ENCODE peak calls at places on chromosomes 11 and 22, in nine cellular contexts. H is EH; I is T-helper 9 cell; B is Daoy; N is astrocyte of the spinal cord; V is astrocyte of the cerebellum; X is activated naive CD8-positive, alpha-beta T cell treated with anti-CD3 and anti-CD28 coated beads, Interleukin-2, amount 50 U/mL, for 24 hours; Z is NCI-H2081; K is memory B cell. R is an unnamed sample.

GRCh38 chr11:40134820-40135219 is 1324.6 kb downstream of the LRRC4C start:
- DNase-seq in Z (no peak), H (no peak), X (no peak), B (no peak), N (no peak), I (no peak), K (no peak), V (no peak), R (no peak)

GRCh38 chr11:122804796-122805195 is 33.5 kb upstream of the CRTAM start:
- DNase-seq in K (no peak), Z (no peak), H (peak; percentile 59), B (peak; percentile 44), N (no peak), I (no peak), V (no peak), X (no peak), R (no peak)

GRCh38 chr11:131898872-131899400 is 528.5 kb downstream of the NTM start:
- DNase-seq in B (no peak), K (no peak), N (no peak), X (no peak), Z (no peak), I (no peak), V (no peak), H (no peak), R (no peak)

GRCh38 chr11:45025716-45026492 is 75.2 kb upstream of the TP53I11 start:
- DNase-seq in V (peak; percentile 15), N (no peak), I (no peak), Z (peak; percentile 89), H (no peak), B (peak; percentile 41), K (peak; percentile 39), X (peak; percentile 3), R (peak; percentile 95)

GRCh38 chr11:534592-535518 is 521 bp downstream of the HRAS start:
- DNase-seq in N (no peak), H (peak; percentile 23), X (peak; percentile 41), Z (no peak), V (no peak), B (no peak), I (no peak), K (peak; percentile 55), R (no peak)

GRCh38 chr11:19244084-19244483 is 3.3 kb upstream of the E2F8 start:
- DNase-seq in N (no peak), Z (no peak), X (no peak), I (no peak), K (no peak), H (no peak), V (no peak), B (no peak), R (no peak)

GRCh38 chr22:43882122-43882767 is 9.6 kb downstream of the PNPLA5 start:
- DNase-seq in V (no peak), B (no peak), K (no peak), H (no peak), I (no peak), X (no peak), N (no peak), Z (no peak), R (no peak)

GRCh38 chr22:21936151-21936778 is 16.4 kb downstream of the PPM1F start:
- DNase-seq in I (no peak), B (no peak), Z (no peak), N (no peak), H (peak; percentile 24), V (no peak), X (no peak), K (no peak), R (no peak)

GRCh38 chr11:102469196-102469821 is 16.7 kb upstream of the TMEM123 start:
- DNase-seq in V (peak; percentile 37), Z (no peak), K (no peak), H (peak; percentile 79), B (no peak), I (no peak), X (no peak), N (peak; percentile 76), R (no peak)

GRCh38 chr11:26025680-26026079 is 306.2 kb upstream of the ANO3 start:
- DNase-seq in N (no peak), B (no peak), Z (no peak), K (no peak), V (no peak), X (no peak), I (no peak), H (no peak), R (no peak)

GRCh38 chr22:41998361-41999261 is at the start of gene WBP2NL:
- DNase-seq in V (peak; percentile 20), B (no peak), K (peak; percentile 83), Z (no peak), X (peak; percentile 83), N (peak; percentile 80), H (peak; percentile 66), I (peak; percentile 78), R (no peak)

GRCh38 chr11:61028135-61028729 is 56.8 kb downstream of the CD6 start:
- DNase-seq in H (no peak), Z (no peak), K (no peak), B (peak; percentile 46), X (peak; percentile 74), I (no peak), V (no peak), N (no peak), R (no peak)

GRCh38 chr22:50507421-50507990 is at the start of gene LMF2:
- DNase-seq in V (no peak), N (no peak), K (peak; percentile 88), H (no peak), Z (peak; percentile 95), I (peak; percentile 94), B (no peak), X (peak; percentile 94), R (no peak)

GRCh38 chr11:106585061-106585460 is 433.2 kb downstream of the GUCY1A2 start:
- DNase-seq in H (peak; percentile 57), Z (no peak), X (no peak), I (no peak), K (no peak), V (no peak), B (peak; percentile 3), N (peak; percentile 32), R (no peak)

GRCh38 chr11:2088746-2089535 is 50.2 kb downstream of the IGF2 start:
- DNase-seq in I (no peak), B (no peak), K (no peak), H (no peak), V (no peak), N (no peak), X (no peak), Z (no peak), R (no peak)

GRCh38 chr11:120818097-120818496 is 205.8 kb upstream of the TBCEL start:
- DNase-seq in H (no peak), K (no peak), Z (no peak), V (no peak), B (no peak), N (no peak), X (no peak), I (no peak), R (no peak)

GRCh38 chr11:20274031-20274430 is 89.5 kb upstream of the HTATIP2 start:
- DNase-seq in Z (no peak), B (no peak), N (no peak), K (no peak), X (no peak), I (no peak), H (no peak), V (no peak), R (no peak)